ENCODE peak calls at places on chromosomes 7 and 10, in five cellular contexts. B is prostate gland, H is HFF-Myc, Y is IMR-90, Z is AG04450. E is an unnamed sample.

GRCh38 chr7:116446179-116446855 is 53.2 kb upstream of the CAV2 start:
- DNase-seq in B (no peak), H (no peak), Y (no peak), Z (no peak), E (no peak)

GRCh38 chr7:5495581-5496375 is 72.1 kb upstream of the TNRC18 start:
- DNase-seq in B (peak), H (no peak), Y (no peak), Z (no peak), E (no peak)

GRCh38 chr7:98034044-98035035 is 44.3 kb upstream of the OCM2 start:
- DNase-seq in B (peak), H (no peak), Y (no peak), Z (no peak), E (no peak)

GRCh38 chr7:156668130-156668741 is 27.7 kb downstream of the RNF32 start:
- DNase-seq in B (no peak), H (no peak), Y (peak), Z (no peak), E (no peak)

GRCh38 chr10:33258951-33259350 is 75.5 kb downstream of the NRP1 start:
- DNase-seq in B (no peak), H (no peak), Y (peak), Z (no peak), E (no peak)

GRCh38 chr7:5214236-5214635 is 24.2 kb downstream of the WIPI2 start:
- DNase-seq in B (no peak), H (no peak), Y (no peak), Z (no peak), E (no peak)

GRCh38 chr7:15463801-15464761 is 97.7 kb downstream of the AGMO start:
- DNase-seq in B (no peak), H (no peak), Y (peak), Z (no peak), E (no peak)

GRCh38 chr10:873020-873419 is 58.5 kb downstream of the LARP4B start:
- DNase-seq in B (no peak), H (no peak), Y (no peak), Z (no peak), E (no peak)

GRCh38 chr7:4077980-4078379 is 604.1 kb upstream of the FOXK1 start:
- DNase-seq in B (no peak), H (no peak), Y (no peak), Z (no peak), E (no peak)

GRCh38 chr7:13139436-13139835 is 452.0 kb downstream of the ARL4A start:
- DNase-seq in B (no peak), H (no peak), Y (no peak), Z (no peak), E (no peak)

GRCh38 chr10:49610015-49610734 is at the start of gene SLC18A3:
- DNase-seq in B (no peak), H (no peak), Y (no peak), Z (no peak), E (no peak)

DNA sequence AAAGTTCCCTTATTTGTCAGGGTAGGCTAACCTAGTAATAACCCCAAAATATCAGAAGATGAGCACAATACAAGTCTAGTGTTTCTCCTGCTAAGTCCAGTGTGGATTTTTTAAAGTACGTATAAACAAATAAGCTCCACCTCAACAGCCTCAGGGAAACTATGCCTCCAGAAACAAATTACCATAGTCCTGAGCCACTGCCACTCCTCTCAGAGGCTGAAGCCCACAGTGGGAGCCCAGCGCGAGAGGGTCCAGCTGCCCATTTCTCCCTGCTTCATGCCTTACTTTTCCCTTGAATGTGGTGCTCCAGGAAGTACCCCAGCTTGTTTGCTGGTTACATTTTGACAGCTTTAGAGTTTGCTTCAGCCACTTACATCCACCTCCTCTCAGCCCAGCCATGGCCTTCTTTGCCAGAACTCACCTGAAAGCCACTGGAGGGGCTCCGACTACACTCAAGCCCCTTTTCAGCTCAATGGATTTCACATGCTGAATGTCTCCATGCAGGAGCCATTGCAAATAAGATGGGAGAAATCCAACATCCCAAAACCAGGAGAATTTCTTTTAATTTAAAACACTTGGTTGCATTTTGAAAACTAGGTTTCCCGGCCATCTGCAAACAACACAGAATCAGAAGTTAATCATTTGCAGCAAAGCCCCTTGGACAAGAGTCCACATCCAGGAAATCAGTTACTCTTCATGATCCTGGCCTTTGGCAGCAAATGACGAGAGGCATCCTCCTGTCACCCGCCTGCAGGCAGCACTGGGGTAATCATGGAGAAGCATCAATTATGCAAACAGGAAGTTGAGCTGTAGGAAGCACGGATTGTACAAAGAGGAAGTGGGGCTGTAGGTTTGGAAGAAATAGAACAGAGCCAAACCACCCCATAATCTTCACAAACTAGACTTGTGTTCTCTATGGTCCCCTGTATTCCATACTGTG is 138.1 kb downstream of the HERPUD2 start:
- DNase-seq in B (no peak), H (no peak), Y (no peak), Z (no peak), E (no peak)
- H3K4me3 ChIP-seq in B (no peak), H (no peak), Y (no peak), Z (no peak), E (no peak)

GRCh38 chr10:130171196-130171595 is 35.0 kb downstream of the GLRX3 start:
- DNase-seq in B (no peak), H (no peak), Y (no peak), Z (no peak), E (no peak)

GRCh38 chr10:130167707-130168106 is 31.5 kb downstream of the GLRX3 start:
- DNase-seq in B (no peak), H (no peak), Y (no peak), Z (no peak), E (no peak)

GRCh38 chr10:130169136-130169888 is 33.1 kb downstream of the GLRX3 start:
- DNase-seq in B (no peak), H (no peak), Y (peak), Z (no peak), E (peak)

GRCh38 chr10:130161331-130161730 is 25.1 kb downstream of the GLRX3 start:
- DNase-seq in B (no peak), H (no peak), Y (no peak), Z (no peak), E (no peak)

GRCh38 chr10:130167193-130167592 is 31.0 kb downstream of the GLRX3 start:
- DNase-seq in B (no peak), H (no peak), Y (no peak), Z (no peak), E (no peak)
- H3K4me3 ChIP-seq in B (no peak), H (no peak), Y (no peak), Z (no peak), E (no peak)

DNA sequence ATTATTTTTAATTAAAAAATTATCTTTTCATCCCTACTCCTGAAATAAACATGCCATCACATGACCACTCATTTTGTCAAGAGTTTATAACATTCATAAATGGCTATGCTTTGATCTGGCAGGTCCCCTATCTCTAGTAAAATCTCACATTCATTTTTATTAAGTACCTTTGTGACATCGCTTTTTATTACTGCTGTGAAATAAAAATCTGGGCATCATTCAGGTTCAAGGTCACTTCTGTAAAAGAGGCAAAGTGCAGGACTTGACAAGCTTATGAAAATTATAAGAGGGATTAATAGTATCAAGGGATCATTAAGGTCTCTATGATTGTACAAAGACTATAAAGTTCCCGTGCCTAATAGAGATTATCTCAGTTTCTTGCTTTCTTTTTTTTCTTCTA is 416.8 kb upstream of the SEMA3A start:
- DNase-seq in B (no peak), H (no peak), Y (no peak), Z (no peak), E (no peak)
- H3K4me3 ChIP-seq in B (no peak), H (no peak), Y (no peak), Z (no peak), E (no peak)

GRCh38 chr10:132468201-132468600 is 69.4 kb upstream of the INPP5A start:
- DNase-seq in B (no peak), H (no peak), Y (no peak), Z (no peak), E (no peak)
- H3K4me3 ChIP-seq in B (no peak), H (no peak), Y (no peak), Z (no peak), E (no peak)

GRCh38 chr7:17130281-17131059 is 168.0 kb upstream of the AHR start:
- DNase-seq in B (no peak), H (peak), Y (peak), Z (peak), E (peak)
- H3K4me3 ChIP-seq in B (no peak), H (no peak), Y (no peak), Z (no peak), E (no peak)

GRCh38 chr10:13219685-13220670 is 14.2 kb downstream of the UCMA start:
- DNase-seq in B (no peak), H (peak), Y (peak), Z (no peak), E (no peak)
- H3K4me3 ChIP-seq in B (no peak), H (no peak), Y (no peak), Z (no peak), E (no peak)

E was measured in skeletal muscle cell.